ENCODE peak calls at places on chromosomes 1 and 21, in nine cellular contexts. M is activated naive CD4-positive, alpha-beta T cell treated with Interleukin-2 at 50 U/mL for 16 hours; S is NCI-H1092; N is kidney glomerular epithelial cell; Z is OCI-LY7; X is D341Med; H is foreskin fibroblast; K is fibroblast of mammary gland; G is LoVo. Y is an unnamed sample.

GRCh38 chr1:119688810-119689209 is 22.9 kb upstream of the PHGDH start:
- DNase-seq in M (no peak), S (no peak), N (no peak), Z (no peak), X (no peak), H (no peak), K (no peak), G (no peak), Y (no peak)

GRCh38 chr1:64664287-64664686 is 80.6 kb upstream of the RAVER2 start:
- DNase-seq in M (no peak), S (no peak), N (no peak), Z (no peak), X (no peak), H (no peak), K (no peak), G (no peak), Y (no peak)

GRCh38 chr1:112673589-112674439 is 645 bp upstream of the MOV10 start:
- DNase-seq in M (no peak), S (no peak), N (peak), Z (peak), X (no peak), H (peak), K (peak), G (peak), Y (peak)

GRCh38 chr21:46441961-46442498 is 16.7 kb upstream of the DIP2A start:
- DNase-seq in M (no peak), S (no peak), N (no peak), Z (no peak), X (no peak), H (no peak), K (no peak), G (no peak), Y (no peak)

GRCh38 chr1:183896466-183897026 is 91.6 kb downstream of the RGL1 start:
- DNase-seq in M (no peak), S (no peak), N (no peak), Z (no peak), X (no peak), H (no peak), K (peak), G (no peak), Y (no peak)

GRCh38 chr1:42679364-42679983 is 2.7 kb upstream of the YBX1 start:
- DNase-seq in M (no peak), S (no peak), N (no peak), Z (no peak), X (no peak), H (peak), K (peak), G (no peak), Y (no peak)

GRCh38 chr1:31872658-31873636 is 57.1 kb upstream of the SPOCD1 start:
- DNase-seq in M (no peak), S (no peak), N (no peak), Z (no peak), X (no peak), H (no peak), K (no peak), G (no peak), Y (no peak)

GRCh38 chr1:206797534-206798383 is 25.5 kb upstream of the IL10 start:
- DNase-seq in M (no peak), S (no peak), N (no peak), Z (peak), X (peak), H (no peak), K (no peak), G (peak), Y (no peak)

GRCh38 chr1:53639996-53640695 is 98.8 kb downstream of the GLIS1 start:
- DNase-seq in M (no peak), S (no peak), N (no peak), Z (no peak), X (no peak), H (no peak), K (no peak), G (no peak), Y (no peak)

GRCh38 chr1:149927056-149927534 is 508 bp downstream of the SF3B4 start:
- DNase-seq in M (no peak), S (no peak), N (peak), Z (no peak), X (no peak), H (no peak), K (no peak), G (no peak), Y (no peak)

GRCh38 chr1:14259191-14259757 is 339.2 kb upstream of the KAZN start:
- DNase-seq in M (no peak), S (no peak), N (no peak), Z (no peak), X (no peak), H (no peak), K (peak), G (no peak), Y (peak)

GRCh38 chr1:163774390-163774789 is 452.6 kb downstream of the NUF2 start:
- DNase-seq in M (no peak), S (no peak), N (peak), Z (no peak), X (no peak), H (no peak), K (no peak), G (no peak), Y (no peak)

GRCh38 chr1:226061793-226062557 is 541 bp upstream of the H3-3A start:
- DNase-seq in M (peak), S (peak), N (peak), Z (peak), X (peak), H (peak), K (peak), G (peak), Y (peak)

GRCh38 chr1:51189421-51190073 is 46.5 kb upstream of the RNF11 start:
- DNase-seq in M (peak), S (peak), N (peak), Z (peak), X (peak), H (peak), K (peak), G (peak), Y (no peak)

GRCh38 chr1:206496131-206496793 is 11.1 kb upstream of the RASSF5 start:
- DNase-seq in M (no peak), S (peak), N (no peak), Z (peak), X (no peak), H (no peak), K (no peak), G (no peak), Y (peak)

GRCh38 chr1:209190591-209191241 is 392.8 kb upstream of the CAMK1G start:
- DNase-seq in M (no peak), S (peak), N (peak), Z (peak), X (peak), H (peak), K (peak), G (peak), Y (no peak)

GRCh38 chr21:42317826-42318746 is 2.9 kb upstream of the TFF3 start:
- DNase-seq in M (no peak), S (peak), N (no peak), Z (no peak), X (peak), H (no peak), K (no peak), G (no peak), Y (no peak)

GRCh38 chr21:17441370-17441769 is 71.5 kb upstream of the CXADR start:
- DNase-seq in M (no peak), S (peak), N (no peak), Z (no peak), X (no peak), H (no peak), K (peak), G (peak), Y (no peak)

GRCh38 chr1:89883030-89883379 is 62.2 kb downstream of the LRRC8D start:
- DNase-seq in M (no peak), S (no peak), N (no peak), Z (no peak), X (no peak), H (no peak), K (no peak), G (no peak), Y (no peak)

GRCh38 chr1:107821340-107821739 is 143.6 kb downstream of the VAV3 start:
- DNase-seq in M (no peak), S (no peak), N (no peak), Z (no peak), X (no peak), H (no peak), K (peak), G (no peak), Y (no peak)

GRCh38 chr1:8163039-8163438 is 136.9 kb upstream of the ERRFI1 start:
- DNase-seq in M (no peak), S (no peak), N (no peak), Z (no peak), X (no peak), H (no peak), K (no peak), G (no peak), Y (no peak)

GRCh38 chr1:167687919-167688519 is 33.8 kb upstream of the MPZL1 start:
- DNase-seq in M (peak), S (peak), N (peak), Z (peak), X (peak), H (peak), K (peak), G (peak), Y (no peak)

GRCh38 chr1:118388341-118388740 is 203.3 kb upstream of the SPAG17 start:
- DNase-seq in M (no peak), S (no peak), N (no peak), Z (no peak), X (no peak), H (no peak), K (no peak), G (no peak), Y (no peak)

GRCh38 chr1:90579212-90579802 is 137.8 kb downstream of the BARHL2 start:
- DNase-seq in M (no peak), S (peak), N (peak), Z (peak), X (peak), H (peak), K (peak), G (peak), Y (no peak)

GRCh38 chr1:117710710-117711109 is 104.9 kb downstream of the TENT5C start:
- DNase-seq in M (no peak), S (no peak), N (no peak), Z (peak), X (no peak), H (no peak), K (peak), G (no peak), Y (no peak)

GRCh38 chr21:46431448-46431847 is 27.2 kb upstream of the DIP2A start:
- DNase-seq in M (no peak), S (no peak), N (no peak), Z (no peak), X (no peak), H (no peak), K (no peak), G (no peak), Y (no peak)

GRCh38 chr21:29787011-29787909 is 152.5 kb downstream of the GRIK1 start:
- DNase-seq in M (no peak), S (no peak), N (no peak), Z (no peak), X (no peak), H (no peak), K (no peak), G (no peak), Y (no peak)

GRCh38 chr1:178189814-178190213 is 95.9 kb downstream of the RASAL2 start:
- DNase-seq in M (no peak), S (no peak), N (no peak), Z (peak), X (peak), H (no peak), K (peak), G (peak), Y (no peak)

GRCh38 chr1:197614916-197615692 is 160.2 kb downstream of the DENND1B start:
- DNase-seq in M (peak), S (no peak), N (peak), Z (peak), X (peak), H (peak), K (peak), G (peak), Y (no peak)

GRCh38 chr1:92817986-92818764 is 13.7 kb upstream of the RPL5 start:
- DNase-seq in M (peak), S (no peak), N (no peak), Z (peak), X (peak), H (no peak), K (peak), G (peak), Y (no peak)

GRCh38 chr1:207962716-207963428 is 51.9 kb upstream of the CD34 start:
- DNase-seq in M (peak), S (no peak), N (no peak), Z (no peak), X (peak), H (peak), K (peak), G (no peak), Y (peak)

GRCh38 chr1:31651025-31651424 is 6.3 kb upstream of the PEF1 start:
- DNase-seq in M (no peak), S (no peak), N (no peak), Z (no peak), X (no peak), H (no peak), K (no peak), G (no peak), Y (no peak)

GRCh38 chr1:170660281-170660713 is 3.6 kb upstream of the PRRX1 start:
- DNase-seq in M (no peak), S (no peak), N (no peak), Z (no peak), X (no peak), H (no peak), K (no peak), G (no peak), Y (no peak)

GRCh38 chr1:15703562-15703961 is 19.4 kb downstream of the PLEKHM2 start:
- DNase-seq in M (no peak), S (no peak), N (peak), Z (no peak), X (no peak), H (peak), K (peak), G (no peak), Y (peak)

GRCh38 chr1:24226754-24227153 is 39.7 kb upstream of the IFNLR1 start:
- DNase-seq in M (no peak), S (no peak), N (no peak), Z (no peak), X (no peak), H (no peak), K (no peak), G (no peak), Y (no peak)

GRCh38 chr1:39936724-39937491 is 18.0 kb upstream of the MFSD2A start:
- DNase-seq in M (no peak), S (no peak), N (no peak), Z (no peak), X (no peak), H (no peak), K (no peak), G (no peak), Y (no peak)

GRCh38 chr1:192171123-192171522 is 12.9 kb downstream of the RGS18 start:
- DNase-seq in M (no peak), S (no peak), N (no peak), Z (no peak), X (no peak), H (no peak), K (no peak), G (no peak), Y (no peak)

GRCh38 chr1:4689271-4689935 is 35.0 kb downstream of the AJAP1 start:
- DNase-seq in M (no peak), S (no peak), N (no peak), Z (no peak), X (no peak), H (no peak), K (no peak), G (no peak), Y (no peak)

Y was measured in Right ventricle myocardium superior.